ENCODE peak calls at places on chromosomes 13 and 19, in five cellular contexts. One of them, this sample, is unnamed.

GRCh38 chr13:101218484-101218883 is 197.8 kb downstream of the NALCN start:
- ATAC-seq in heart left ventricle: no peak
- ATAC-seq in gastrocnemius medialis: no peak
- ATAC-seq in upper lobe of left lung: no peak
- ATAC-seq in HCT116: no peak
- ATAC-seq in this sample: no peak

GRCh38 chr19:5990289-5990797 is 12.4 kb upstream of the RANBP3 start:
- ATAC-seq in upper lobe of left lung: no peak
- ATAC-seq in HCT116: peak
- ATAC-seq in gastrocnemius medialis: no peak
- ATAC-seq in heart left ventricle: no peak
- ATAC-seq in this sample: peak

GRCh38 chr13:32734511-32734910 is 148.3 kb downstream of the PDS5B start:
- ATAC-seq in heart left ventricle: no peak
- ATAC-seq in gastrocnemius medialis: no peak
- ATAC-seq in upper lobe of left lung: no peak
- ATAC-seq in HCT116: no peak
- ATAC-seq in this sample: no peak

GRCh38 chr19:7326105-7326877 is 22.4 kb upstream of the ARHGEF18 start:
- ATAC-seq in heart left ventricle: no peak
- ATAC-seq in HCT116: peak
- ATAC-seq in gastrocnemius medialis: no peak
- ATAC-seq in upper lobe of left lung: peak
- ATAC-seq in this sample: no peak

GRCh38 chr19:10625003-10625761 is at the start of gene SLC44A2:
- ATAC-seq in heart left ventricle: peak
- ATAC-seq in upper lobe of left lung: peak
- ATAC-seq in HCT116: peak
- ATAC-seq in gastrocnemius medialis: peak
- ATAC-seq in this sample: peak

GRCh38 chr19:32436692-32437091 is 31.1 kb downstream of the DPY19L3 start:
- ATAC-seq in gastrocnemius medialis: no peak
- ATAC-seq in HCT116: no peak
- ATAC-seq in heart left ventricle: no peak
- ATAC-seq in upper lobe of left lung: no peak
- ATAC-seq in this sample: no peak

GRCh38 chr13:51681037-51681678 is 96.9 kb downstream of the WDFY2 start:
- ATAC-seq in upper lobe of left lung: no peak
- ATAC-seq in gastrocnemius medialis: no peak
- ATAC-seq in HCT116: no peak
- ATAC-seq in heart left ventricle: no peak
- ATAC-seq in this sample: no peak

GRCh38 chr13:112768795-112769411 is 79.1 kb downstream of the ATP11A start:
- ATAC-seq in upper lobe of left lung: peak
- ATAC-seq in heart left ventricle: peak
- ATAC-seq in gastrocnemius medialis: peak
- ATAC-seq in HCT116: peak
- ATAC-seq in this sample: no peak

GRCh38 chr13:51976423-51976822 is 34.8 kb downstream of the ATP7B start:
- ATAC-seq in HCT116: no peak
- ATAC-seq in gastrocnemius medialis: no peak
- ATAC-seq in upper lobe of left lung: no peak
- ATAC-seq in heart left ventricle: no peak
- ATAC-seq in this sample: no peak

GRCh38 chr19:53775524-53775923 is 48.6 kb downstream of the NLRP12 start:
- ATAC-seq in upper lobe of left lung: no peak
- ATAC-seq in gastrocnemius medialis: no peak
- ATAC-seq in heart left ventricle: no peak
- ATAC-seq in HCT116: no peak
- ATAC-seq in this sample: no peak

GRCh38 chr19:5870986-5871394 is 650 bp upstream of the FUT5 start:
- ATAC-seq in upper lobe of left lung: no peak
- ATAC-seq in HCT116: no peak
- ATAC-seq in heart left ventricle: no peak
- ATAC-seq in gastrocnemius medialis: no peak
- ATAC-seq in this sample: no peak

GRCh38 chr13:75870397-75870801 is 234.3 kb downstream of the LMO7 start:
- ATAC-seq in upper lobe of left lung: peak
- ATAC-seq in heart left ventricle: no peak
- ATAC-seq in HCT116: peak
- ATAC-seq in gastrocnemius medialis: peak
- ATAC-seq in this sample: peak

GRCh38 chr13:76828316-76828741 is 57.9 kb downstream of the KCTD12 start:
- ATAC-seq in upper lobe of left lung: no peak
- ATAC-seq in heart left ventricle: no peak
- ATAC-seq in HCT116: no peak
- ATAC-seq in gastrocnemius medialis: no peak
- ATAC-seq in this sample: no peak

GRCh38 chr19:9289231-9289884 is 20.3 kb downstream of the ZNF699 start:
- ATAC-seq in gastrocnemius medialis: no peak
- ATAC-seq in upper lobe of left lung: no peak
- ATAC-seq in HCT116: no peak
- ATAC-seq in heart left ventricle: no peak
- ATAC-seq in this sample: no peak

GRCh38 chr19:33438016-33438671 is 64.6 kb downstream of the CEBPG start:
- ATAC-seq in heart left ventricle: peak
- ATAC-seq in upper lobe of left lung: no peak
- ATAC-seq in gastrocnemius medialis: peak
- ATAC-seq in HCT116: peak
- ATAC-seq in this sample: no peak

GRCh38 chr13:99218969-99219368 is 18.3 kb downstream of the UBAC2 start:
- ATAC-seq in heart left ventricle: no peak
- ATAC-seq in gastrocnemius medialis: peak
- ATAC-seq in HCT116: no peak
- ATAC-seq in upper lobe of left lung: no peak
- ATAC-seq in this sample: no peak

GRCh38 chr13:39864221-39864620 is 208.8 kb downstream of the COG6 start:
- ATAC-seq in heart left ventricle: no peak
- ATAC-seq in HCT116: no peak
- ATAC-seq in upper lobe of left lung: no peak
- ATAC-seq in gastrocnemius medialis: no peak
- ATAC-seq in this sample: no peak

GRCh38 chr19:6677924-6678689 is 8.1 kb upstream of the TNFSF14 start:
- ATAC-seq in HCT116: peak
- ATAC-seq in heart left ventricle: no peak
- ATAC-seq in gastrocnemius medialis: no peak
- ATAC-seq in upper lobe of left lung: peak
- ATAC-seq in this sample: no peak

GRCh38 chr19:18771328-18772242 is 19.5 kb downstream of the COMP start:
- ATAC-seq in heart left ventricle: no peak
- ATAC-seq in HCT116: peak
- ATAC-seq in gastrocnemius medialis: no peak
- ATAC-seq in upper lobe of left lung: no peak
- ATAC-seq in this sample: no peak

GRCh38 chr19:53881482-53882390 is at the start of gene PRKCG:
- ATAC-seq in heart left ventricle: no peak
- ATAC-seq in upper lobe of left lung: no peak
- ATAC-seq in HCT116: peak
- ATAC-seq in gastrocnemius medialis: no peak
- ATAC-seq in this sample: no peak

GRCh38 chr13:90238433-90238832 is 1109.1 kb upstream of the MIR17HG start:
- ATAC-seq in gastrocnemius medialis: no peak
- ATAC-seq in upper lobe of left lung: no peak
- ATAC-seq in HCT116: no peak
- ATAC-seq in heart left ventricle: no peak
- ATAC-seq in this sample: no peak

GRCh38 chr13:100694722-100695644 is 20.4 kb upstream of the TMTC4 start:
- ATAC-seq in HCT116: peak
- ATAC-seq in upper lobe of left lung: peak
- ATAC-seq in gastrocnemius medialis: no peak
- ATAC-seq in heart left ventricle: no peak
- ATAC-seq in this sample: peak

GRCh38 chr13:112333756-112334543 is 42.2 kb upstream of the SPACA7 start:
- ATAC-seq in gastrocnemius medialis: no peak
- ATAC-seq in upper lobe of left lung: no peak
- ATAC-seq in heart left ventricle: no peak
- ATAC-seq in HCT116: peak
- ATAC-seq in this sample: no peak

DNA sequence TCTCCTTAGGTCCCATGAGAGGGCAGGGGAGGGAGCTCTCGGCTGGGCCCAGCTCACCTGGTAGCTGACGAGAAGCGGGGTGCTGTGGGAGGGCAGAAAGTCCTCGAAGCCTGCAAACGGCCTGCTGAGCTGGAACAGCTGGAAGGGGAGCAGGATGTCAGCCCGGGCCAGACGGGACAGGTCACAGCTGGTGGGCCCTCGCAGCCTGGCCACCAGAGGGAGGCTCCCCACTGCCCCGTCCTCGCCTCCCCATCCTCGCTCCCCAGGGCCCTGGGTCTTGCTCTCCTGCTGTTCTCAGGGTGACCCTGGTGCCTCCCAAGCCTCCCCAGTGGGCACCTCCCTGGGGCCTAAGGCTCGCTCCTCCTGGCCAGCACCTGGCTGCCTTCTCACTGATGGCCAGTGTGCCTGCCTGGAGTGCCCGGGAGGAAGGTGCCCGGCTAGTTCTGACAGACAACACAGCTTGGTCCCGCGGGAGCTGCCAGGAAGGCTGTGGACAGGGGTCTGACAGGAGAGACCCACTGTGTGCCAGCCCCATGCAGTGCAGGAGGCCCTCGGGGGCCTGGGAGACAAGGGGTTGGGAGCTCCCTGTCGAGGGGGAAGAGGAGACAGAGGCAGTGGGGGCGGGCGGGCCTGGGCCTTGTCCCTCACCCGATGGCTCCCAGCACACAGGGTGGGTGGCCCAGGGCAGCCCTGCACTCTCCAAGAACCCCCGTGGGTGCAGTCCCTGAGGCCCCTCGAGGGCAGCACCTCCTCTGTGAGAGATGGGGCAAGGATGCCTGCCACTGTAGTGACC is 20.3 kb downstream of the GPX4 start:
- ATAC-seq in gastrocnemius medialis: no peak
- ATAC-seq in HCT116: no peak
- ATAC-seq in upper lobe of left lung: no peak
- ATAC-seq in heart left ventricle: no peak
- ATAC-seq in this sample: peak
- TF ChIP-seq POLR2A in gastrocnemius medialis: no peak
- TF ChIP-seq POLR2A in HCT116: no peak
- TF ChIP-seq POLR2A in upper lobe of left lung: no peak
- TF ChIP-seq POLR2A in heart left ventricle: no peak
- TF ChIP-seq POLR2A in this sample: no peak

GRCh38 chr19:17469092-17469370 is 1.3 kb upstream of the SLC27A1 start:
- ATAC-seq in HCT116: no peak
- ATAC-seq in gastrocnemius medialis: peak
- ATAC-seq in upper lobe of left lung: no peak
- ATAC-seq in heart left ventricle: no peak
- ATAC-seq in this sample: no peak

GRCh38 chr19:17467471-17468301 is 2.6 kb upstream of the SLC27A1 start:
- ATAC-seq in upper lobe of left lung: no peak
- ATAC-seq in gastrocnemius medialis: no peak
- ATAC-seq in HCT116: no peak
- ATAC-seq in heart left ventricle: no peak
- ATAC-seq in this sample: no peak

GRCh38 chr19:17470204-17470841 is at the start of gene SLC27A1:
- ATAC-seq in gastrocnemius medialis: peak
- ATAC-seq in upper lobe of left lung: peak
- ATAC-seq in HCT116: peak
- ATAC-seq in heart left ventricle: peak
- ATAC-seq in this sample: peak

GRCh38 chr19:17469371-17470203 is 737 bp upstream of the SLC27A1 start:
- ATAC-seq in HCT116: peak
- ATAC-seq in gastrocnemius medialis: peak
- ATAC-seq in upper lobe of left lung: peak
- ATAC-seq in heart left ventricle: peak
- ATAC-seq in this sample: peak

DNA sequence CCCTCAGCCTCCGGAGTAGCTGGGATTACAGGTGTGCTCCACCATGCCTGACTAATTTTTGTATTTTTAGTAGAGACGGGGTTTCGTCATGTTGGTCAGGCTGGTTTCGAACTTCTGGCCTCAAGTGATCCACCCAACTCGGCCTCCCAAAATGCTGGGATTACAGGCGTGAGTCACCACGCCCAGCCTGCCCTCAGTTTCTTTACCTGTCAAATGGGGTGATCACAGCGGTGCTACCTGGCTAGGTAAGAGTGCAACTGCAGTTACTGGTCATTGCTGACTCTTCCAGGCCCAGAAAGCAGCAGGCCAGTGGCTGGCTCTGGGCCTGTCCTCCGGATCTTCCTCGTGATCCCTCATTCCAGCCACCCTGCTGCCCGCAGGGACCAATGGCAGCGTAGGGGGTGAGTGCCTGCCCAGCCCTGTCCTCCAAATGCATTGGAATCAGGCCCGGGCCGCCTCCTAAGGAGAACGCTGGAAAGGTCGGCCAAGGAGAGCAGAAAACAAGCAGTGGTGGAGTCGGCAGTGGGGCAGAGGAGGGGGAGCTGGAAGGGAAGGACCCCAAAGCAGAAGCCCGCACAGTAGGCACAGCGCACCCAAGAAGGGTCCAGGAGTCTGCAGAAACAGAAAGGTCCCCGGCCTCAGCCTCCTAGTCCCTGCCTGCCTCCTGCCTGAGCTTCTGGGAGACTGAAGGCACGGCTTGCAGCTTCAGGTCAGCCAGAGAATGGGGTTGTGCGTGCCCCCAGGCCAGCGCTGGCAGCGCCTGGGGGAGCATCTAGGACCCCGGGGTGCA is 1.8 kb upstream of the SLC27A1 start:
- ATAC-seq in gastrocnemius medialis: peak
- ATAC-seq in upper lobe of left lung: peak
- ATAC-seq in HCT116: no peak
- ATAC-seq in heart left ventricle: peak
- ATAC-seq in this sample: no peak
- TF ChIP-seq POLR2A in gastrocnemius medialis: peak
- TF ChIP-seq POLR2A in upper lobe of left lung: no peak
- TF ChIP-seq POLR2A in HCT116: no peak
- TF ChIP-seq POLR2A in heart left ventricle: peak
- TF ChIP-seq POLR2A in this sample: no peak

GRCh38 chr13:48559638-48560320 is 26.9 kb upstream of the RCBTB2 start:
- ATAC-seq in heart left ventricle: no peak
- ATAC-seq in HCT116: no peak
- ATAC-seq in upper lobe of left lung: no peak
- ATAC-seq in gastrocnemius medialis: no peak
- ATAC-seq in this sample: no peak
- TF ChIP-seq POLR2A in heart left ventricle: no peak
- TF ChIP-seq POLR2A in HCT116: no peak
- TF ChIP-seq POLR2A in upper lobe of left lung: no peak
- TF ChIP-seq POLR2A in gastrocnemius medialis: no peak
- TF ChIP-seq POLR2A in this sample: no peak

DNA sequence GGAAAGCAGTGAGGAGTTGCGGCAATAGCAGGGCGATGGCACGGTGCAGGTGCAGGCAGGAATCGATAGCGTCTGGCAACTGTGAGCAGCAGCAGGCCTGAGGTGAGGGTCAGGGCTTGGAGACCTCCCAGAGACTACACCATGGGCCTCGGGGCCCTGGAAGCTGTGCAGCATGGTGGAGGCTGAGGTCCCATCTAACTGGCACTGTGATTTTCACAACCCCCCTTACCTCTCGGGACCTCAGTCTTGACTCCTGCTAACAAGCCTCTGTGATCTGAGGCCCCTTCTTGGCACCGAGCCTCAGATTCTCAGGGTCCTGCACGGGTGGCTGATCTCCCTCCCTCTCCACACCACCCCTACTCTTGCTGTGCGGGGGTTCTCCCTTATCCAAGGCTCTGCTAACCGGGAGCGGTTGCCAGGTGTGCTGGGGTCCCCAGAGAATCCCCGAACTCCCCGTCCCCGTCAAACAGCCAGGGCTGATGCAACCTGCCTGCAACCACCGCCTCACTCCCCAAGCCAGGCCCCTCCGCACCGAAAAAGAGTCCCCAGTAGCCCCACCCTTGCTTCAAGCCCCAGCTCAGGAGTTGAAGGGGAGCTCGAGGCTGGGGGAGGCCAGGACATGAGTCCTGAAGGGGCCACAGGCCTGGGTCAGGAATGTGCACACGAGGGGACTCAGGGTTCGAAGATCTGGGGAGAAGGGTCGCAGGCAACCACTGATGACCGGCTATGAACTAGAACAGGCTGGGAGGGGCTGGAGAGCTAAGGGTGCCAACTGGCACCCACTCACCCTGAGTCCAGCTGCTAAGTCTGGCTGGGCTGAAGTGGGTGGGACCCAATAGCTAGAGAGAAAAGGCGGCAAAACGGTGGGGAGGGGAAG is 4.8 kb upstream of the ATF5 start:
- ATAC-seq in HCT116: no peak
- ATAC-seq in gastrocnemius medialis: no peak
- ATAC-seq in heart left ventricle: no peak
- ATAC-seq in upper lobe of left lung: no peak
- ATAC-seq in this sample: no peak
- TF ChIP-seq POLR2A in HCT116: no peak
- TF ChIP-seq POLR2A in gastrocnemius medialis: no peak
- TF ChIP-seq POLR2A in heart left ventricle: no peak
- TF ChIP-seq POLR2A in upper lobe of left lung: no peak
- TF ChIP-seq POLR2A in this sample: no peak